ENCODE peak calls at places on chromosomes 3 and 15, in ten cellular contexts. M is right lobe of liver, K is brain microvascular endothelial cell, L is kidney, W is GM23248, P is heart left ventricle, Z is MCF 10A, V is heart right ventricle, G is ascending aorta, B is astrocyte of the spinal cord. J is an unnamed sample.

GRCh38 chr3:66609660-66610547 is 109.1 kb upstream of the LRIG1 start:
- DNase-seq in W (no peak), B (peak; percentile 95), K (peak; percentile 92), L (no peak), M (no peak), G (no peak), Z (peak; percentile 88), V (no peak), P (no peak), J (peak; percentile 18)

GRCh38 chr15:89665449-89666146 is 10.3 kb upstream of the KIF7 start:
- DNase-seq in M (no peak), P (peak; percentile 83), W (peak; percentile 82), K (peak; percentile 16), Z (no peak), V (peak; percentile 76), B (peak; percentile 49), G (no peak), L (peak; percentile 86), J (peak; percentile 71)

GRCh38 chr3:156150434-156151066 is 30.2 kb downstream of the KCNAB1 start:
- DNase-seq in P (no peak), B (peak; percentile 70), G (no peak), W (peak; percentile 82), K (peak; percentile 59), V (no peak), M (no peak), L (no peak), Z (peak; percentile 62), J (peak; percentile 77)

GRCh38 chr3:176155012-176155411 is 1042.3 kb downstream of the TBL1XR1 start:
- DNase-seq in W (no peak), B (no peak), K (no peak), M (no peak), P (no peak), L (no peak), Z (no peak), G (no peak), V (no peak), J (no peak)

GRCh38 chr3:122996038-122996580 is 31.5 kb downstream of the SEMA5B start:
- DNase-seq in P (no peak), V (no peak), L (peak; percentile 72), W (no peak), Z (no peak), K (no peak), B (no peak), G (no peak), M (no peak), J (no peak)

GRCh38 chr15:98754283-98755022 is 106.1 kb downstream of the IGF1R start:
- DNase-seq in M (no peak), L (no peak), P (no peak), B (peak; percentile 48), G (no peak), Z (peak; percentile 36), K (no peak), W (peak; percentile 59), V (no peak), J (peak; percentile 16)

GRCh38 chr3:9008550-9009255 is 45.4 kb upstream of the RAD18 start:
- DNase-seq in B (no peak), V (no peak), G (no peak), W (peak; percentile 77), Z (no peak), K (no peak), M (no peak), L (no peak), P (no peak), J (no peak)

GRCh38 chr3:42159706-42160472 is 68.7 kb downstream of the TRAK1 start:
- DNase-seq in V (peak; percentile 65), M (no peak), K (no peak), Z (peak; percentile 86), L (peak; percentile 90), B (no peak), G (no peak), W (peak; percentile 29), P (peak; percentile 72), J (peak; percentile 18)

GRCh38 chr3:31724681-31725080 is 192.0 kb downstream of the STT3B start:
- DNase-seq in B (no peak), P (no peak), W (peak; percentile 43), G (no peak), Z (peak; percentile 32), V (no peak), L (no peak), K (no peak), M (no peak), J (no peak)

GRCh38 chr15:89695198-89695597 is 4.6 kb downstream of the WDR93 start:
- DNase-seq in G (no peak), Z (no peak), K (no peak), W (no peak), L (no peak), V (no peak), P (no peak), B (no peak), M (no peak), J (no peak)

GRCh38 chr3:64801856-64802255 is 114.1 kb upstream of the ADAMTS9 start:
- DNase-seq in B (no peak), M (no peak), V (no peak), L (no peak), Z (no peak), K (no peak), P (no peak), W (no peak), G (no peak), J (no peak)

GRCh38 chr3:174035317-174035886 is 637.9 kb downstream of the NLGN1 start:
- DNase-seq in G (no peak), Z (peak; percentile 37), P (no peak), V (no peak), L (no peak), W (peak; percentile 3), M (no peak), K (no peak), B (no peak), J (peak; percentile 14)

GRCh38 chr15:63870403-63871209 is 36.9 kb upstream of the HERC1 start:
- DNase-seq in L (peak; percentile 74), K (peak; percentile 87), W (peak; percentile 90), Z (peak; percentile 75), P (no peak), V (peak; percentile 20), M (no peak), G (no peak), B (peak; percentile 79), J (peak; percentile 93)

GRCh38 chr3:195421410-195421809 is 21.4 kb downstream of the ACAP2 start:
- DNase-seq in V (no peak), M (no peak), L (no peak), G (no peak), K (no peak), Z (no peak), B (no peak), P (no peak), W (peak; percentile 52), J (no peak)

GRCh38 chr15:37219211-37219701 is 118.9 kb upstream of the MEIS2 start:
- DNase-seq in K (no peak), V (no peak), W (no peak), L (no peak), G (no peak), B (no peak), Z (no peak), P (no peak), M (peak; percentile 74), J (no peak)

GRCh38 chr3:190101320-190102117 is 19.2 kb downstream of the P3H2 start:
- DNase-seq in L (no peak), M (no peak), Z (peak; percentile 18), K (peak; percentile 73), P (no peak), W (peak; percentile 36), G (no peak), B (peak; percentile 71), V (no peak), J (peak; percentile 47)

GRCh38 chr15:59594493-59594942 is 17.1 kb upstream of the GCNT3 start:
- DNase-seq in B (peak; percentile 70), V (no peak), P (no peak), Z (no peak), M (no peak), W (peak; percentile 91), L (no peak), K (peak; percentile 90), G (no peak), J (peak; percentile 22)